ENCODE peak calls at places on chromosomes 11 and 22, in eight cellular contexts. One of them, this sample, is unnamed.

GRCh38 chr22:31139866-31140716 is at the start of gene PLA2G3:
- DNase-seq in RWPE1: no peak
- DNase-seq in A549: no peak
- DNase-seq in heart right ventricle: no peak
- DNase-seq in right lobe of liver: no peak
- DNase-seq in fibroblast of lung: peak
- DNase-seq in AG04450: no peak
- DNase-seq in lower lobe of right lung: peak
- DNase-seq in this sample: no peak

GRCh38 chr11:5280582-5281102 is 10.9 kb upstream of the HBE1 start:
- DNase-seq in heart right ventricle: peak
- DNase-seq in RWPE1: peak
- DNase-seq in AG04450: peak
- DNase-seq in right lobe of liver: no peak
- DNase-seq in A549: peak
- DNase-seq in lower lobe of right lung: no peak
- DNase-seq in fibroblast of lung: peak
- DNase-seq in this sample: no peak

GRCh38 chr11:61042961-61043540 is 59.2 kb upstream of the CD5 start:
- DNase-seq in right lobe of liver: no peak
- DNase-seq in heart right ventricle: no peak
- DNase-seq in RWPE1: no peak
- DNase-seq in lower lobe of right lung: no peak
- DNase-seq in A549: no peak
- DNase-seq in AG04450: no peak
- DNase-seq in fibroblast of lung: no peak
- DNase-seq in this sample: no peak

GRCh38 chr11:121669422-121669821 is 216.7 kb upstream of the SORL1-AS1 start:
- DNase-seq in RWPE1: no peak
- DNase-seq in right lobe of liver: no peak
- DNase-seq in heart right ventricle: no peak
- DNase-seq in fibroblast of lung: no peak
- DNase-seq in AG04450: no peak
- DNase-seq in lower lobe of right lung: no peak
- DNase-seq in A549: no peak
- DNase-seq in this sample: no peak

GRCh38 chr11:5476184-5476819 is 12.2 kb upstream of the OR52D1 start:
- DNase-seq in lower lobe of right lung: no peak
- DNase-seq in heart right ventricle: peak
- DNase-seq in A549: peak
- DNase-seq in RWPE1: peak
- DNase-seq in AG04450: peak
- DNase-seq in right lobe of liver: no peak
- DNase-seq in fibroblast of lung: peak
- DNase-seq in this sample: no peak

GRCh38 chr22:24938741-24939341 is 7.7 kb downstream of the LHFPL7 start:
- DNase-seq in lower lobe of right lung: no peak
- DNase-seq in AG04450: no peak
- DNase-seq in RWPE1: peak
- DNase-seq in right lobe of liver: no peak
- DNase-seq in fibroblast of lung: peak
- DNase-seq in heart right ventricle: peak
- DNase-seq in A549: peak
- DNase-seq in this sample: no peak

GRCh38 chr22:36734171-36735058 is 30.9 kb upstream of the CACNG2 start:
- DNase-seq in heart right ventricle: no peak
- DNase-seq in AG04450: no peak
- DNase-seq in A549: no peak
- DNase-seq in lower lobe of right lung: no peak
- DNase-seq in right lobe of liver: no peak
- DNase-seq in RWPE1: no peak
- DNase-seq in fibroblast of lung: peak
- DNase-seq in this sample: no peak

GRCh38 chr22:46213052-46213451 is 37.0 kb downstream of the CDPF1 start:
- DNase-seq in fibroblast of lung: no peak
- DNase-seq in lower lobe of right lung: no peak
- DNase-seq in A549: no peak
- DNase-seq in heart right ventricle: no peak
- DNase-seq in RWPE1: no peak
- DNase-seq in right lobe of liver: no peak
- DNase-seq in AG04450: no peak
- DNase-seq in this sample: no peak

GRCh38 chr11:1573847-1574255 is 1.8 kb upstream of the DUSP8 start:
- DNase-seq in heart right ventricle: no peak
- DNase-seq in AG04450: no peak
- DNase-seq in lower lobe of right lung: peak
- DNase-seq in fibroblast of lung: no peak
- DNase-seq in A549: peak
- DNase-seq in right lobe of liver: peak
- DNase-seq in RWPE1: no peak
- DNase-seq in this sample: no peak

GRCh38 chr11:28383471-28383870 is 275.3 kb downstream of the METTL15 start:
- DNase-seq in RWPE1: no peak
- DNase-seq in lower lobe of right lung: no peak
- DNase-seq in AG04450: no peak
- DNase-seq in fibroblast of lung: peak
- DNase-seq in heart right ventricle: no peak
- DNase-seq in right lobe of liver: no peak
- DNase-seq in A549: no peak
- DNase-seq in this sample: no peak

GRCh38 chr11:120634706-120635105 is 123.2 kb downstream of the GRIK4 start:
- DNase-seq in lower lobe of right lung: no peak
- DNase-seq in AG04450: no peak
- DNase-seq in right lobe of liver: no peak
- DNase-seq in fibroblast of lung: no peak
- DNase-seq in heart right ventricle: no peak
- DNase-seq in A549: no peak
- DNase-seq in RWPE1: no peak
- DNase-seq in this sample: no peak

GRCh38 chr11:64036081-64037026 is 623 bp downstream of the FLRT1 start:
- DNase-seq in lower lobe of right lung: no peak
- DNase-seq in heart right ventricle: peak
- DNase-seq in RWPE1: no peak
- DNase-seq in AG04450: no peak
- DNase-seq in A549: no peak
- DNase-seq in right lobe of liver: no peak
- DNase-seq in fibroblast of lung: peak
- DNase-seq in this sample: peak

DNA sequence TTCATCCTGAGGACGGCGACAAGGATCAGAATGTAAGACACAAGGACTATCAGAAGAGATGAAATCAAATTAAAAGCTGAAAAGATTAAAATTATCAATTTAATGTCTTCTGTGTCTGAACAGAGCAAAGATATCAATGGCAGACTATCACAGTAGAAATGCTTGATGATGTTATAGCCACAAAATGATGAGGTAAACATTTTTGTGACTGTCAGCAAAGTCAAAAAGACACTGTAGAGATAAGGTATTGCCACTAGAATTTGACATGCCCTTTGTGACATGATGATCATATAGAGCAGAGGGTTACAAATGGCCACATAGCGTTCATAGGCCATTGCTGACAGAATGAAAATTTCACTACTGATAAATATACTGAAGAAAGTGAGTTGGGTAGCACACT is 12.2 kb downstream of the OR5J2 start:
- DNase-seq in right lobe of liver: no peak
- DNase-seq in AG04450: no peak
- DNase-seq in lower lobe of right lung: no peak
- DNase-seq in heart right ventricle: no peak
- DNase-seq in fibroblast of lung: no peak
- DNase-seq in RWPE1: no peak
- DNase-seq in A549: no peak
- DNase-seq in this sample: no peak
- H3K27ac ChIP-seq in right lobe of liver: no peak
- H3K27ac ChIP-seq in AG04450: no peak
- H3K27ac ChIP-seq in lower lobe of right lung: no peak
- H3K27ac ChIP-seq in heart right ventricle: no peak
- H3K27ac ChIP-seq in fibroblast of lung: no peak
- H3K27ac ChIP-seq in RWPE1: no peak
- H3K27ac ChIP-seq in A549: no peak
- H3K27ac ChIP-seq in this sample: no peak

GRCh38 chr11:67016550-67016949 is 6.4 kb upstream of the SYT12 start:
- DNase-seq in heart right ventricle: no peak
- DNase-seq in AG04450: no peak
- DNase-seq in lower lobe of right lung: no peak
- DNase-seq in RWPE1: no peak
- DNase-seq in fibroblast of lung: no peak
- DNase-seq in right lobe of liver: no peak
- DNase-seq in A549: no peak
- DNase-seq in this sample: no peak
- H3K27ac ChIP-seq in heart right ventricle: no peak
- H3K27ac ChIP-seq in AG04450: no peak
- H3K27ac ChIP-seq in lower lobe of right lung: no peak
- H3K27ac ChIP-seq in RWPE1: no peak
- H3K27ac ChIP-seq in fibroblast of lung: no peak
- H3K27ac ChIP-seq in right lobe of liver: no peak
- H3K27ac ChIP-seq in A549: no peak
- H3K27ac ChIP-seq in this sample: no peak

DNA sequence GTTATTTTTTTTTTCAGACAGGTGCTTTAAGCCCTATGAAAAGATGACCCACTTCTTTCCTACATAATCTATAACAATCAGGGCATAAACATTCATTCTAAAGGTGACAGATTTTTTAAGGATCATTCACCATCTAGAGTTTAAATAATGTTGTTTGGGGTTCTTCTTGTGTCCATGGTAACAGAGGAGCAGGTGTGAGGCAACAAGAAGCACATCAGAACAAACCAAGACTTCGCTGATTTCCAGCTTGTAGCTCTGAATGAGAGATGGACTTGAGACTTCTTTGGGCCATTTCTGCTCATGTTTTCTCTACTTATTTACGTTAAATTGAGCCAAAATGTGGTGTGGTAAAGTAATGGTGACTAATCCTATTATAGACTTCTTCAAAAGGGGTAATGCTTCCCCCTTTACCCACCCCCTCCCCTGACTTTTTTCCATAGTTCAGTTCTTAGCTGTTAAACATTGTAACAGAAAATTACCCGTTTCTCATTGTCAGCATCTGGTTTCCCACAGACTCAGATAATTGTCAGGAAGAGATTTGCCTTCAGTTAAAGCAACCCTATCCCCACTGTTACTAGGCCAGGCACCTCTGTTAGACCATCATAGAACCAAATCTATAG is 65.2 kb downstream of the CSTPP1 start:
- DNase-seq in RWPE1: no peak
- DNase-seq in heart right ventricle: no peak
- DNase-seq in fibroblast of lung: peak
- DNase-seq in lower lobe of right lung: no peak
- DNase-seq in right lobe of liver: no peak
- DNase-seq in AG04450: no peak
- DNase-seq in A549: no peak
- DNase-seq in this sample: no peak
- H3K27ac ChIP-seq in RWPE1: no peak
- H3K27ac ChIP-seq in heart right ventricle: no peak
- H3K27ac ChIP-seq in fibroblast of lung: no peak
- H3K27ac ChIP-seq in lower lobe of right lung: no peak
- H3K27ac ChIP-seq in right lobe of liver: no peak
- H3K27ac ChIP-seq in AG04450: no peak
- H3K27ac ChIP-seq in A549: no peak
- H3K27ac ChIP-seq in this sample: no peak

GRCh38 chr11:114179234-114179941 is 116.8 kb upstream of the NNMT start:
- DNase-seq in right lobe of liver: peak
- DNase-seq in heart right ventricle: peak
- DNase-seq in RWPE1: no peak
- DNase-seq in A549: peak
- DNase-seq in AG04450: no peak
- DNase-seq in lower lobe of right lung: peak
- DNase-seq in fibroblast of lung: no peak
- DNase-seq in this sample: peak

GRCh38 chr11:114181752-114182151 is 114.4 kb upstream of the NNMT start:
- DNase-seq in lower lobe of right lung: no peak
- DNase-seq in AG04450: no peak
- DNase-seq in right lobe of liver: no peak
- DNase-seq in heart right ventricle: no peak
- DNase-seq in fibroblast of lung: no peak
- DNase-seq in RWPE1: no peak
- DNase-seq in A549: no peak
- DNase-seq in this sample: no peak

GRCh38 chr11:114178656-114179055 is 117.5 kb upstream of the NNMT start:
- DNase-seq in right lobe of liver: no peak
- DNase-seq in heart right ventricle: no peak
- DNase-seq in RWPE1: no peak
- DNase-seq in fibroblast of lung: no peak
- DNase-seq in lower lobe of right lung: no peak
- DNase-seq in AG04450: no peak
- DNase-seq in A549: no peak
- DNase-seq in this sample: no peak

GRCh38 chr11:114181195-114181594 is 115.0 kb upstream of the NNMT start:
- DNase-seq in right lobe of liver: no peak
- DNase-seq in AG04450: no peak
- DNase-seq in RWPE1: no peak
- DNase-seq in A549: no peak
- DNase-seq in fibroblast of lung: no peak
- DNase-seq in heart right ventricle: no peak
- DNase-seq in lower lobe of right lung: no peak
- DNase-seq in this sample: no peak

DNA sequence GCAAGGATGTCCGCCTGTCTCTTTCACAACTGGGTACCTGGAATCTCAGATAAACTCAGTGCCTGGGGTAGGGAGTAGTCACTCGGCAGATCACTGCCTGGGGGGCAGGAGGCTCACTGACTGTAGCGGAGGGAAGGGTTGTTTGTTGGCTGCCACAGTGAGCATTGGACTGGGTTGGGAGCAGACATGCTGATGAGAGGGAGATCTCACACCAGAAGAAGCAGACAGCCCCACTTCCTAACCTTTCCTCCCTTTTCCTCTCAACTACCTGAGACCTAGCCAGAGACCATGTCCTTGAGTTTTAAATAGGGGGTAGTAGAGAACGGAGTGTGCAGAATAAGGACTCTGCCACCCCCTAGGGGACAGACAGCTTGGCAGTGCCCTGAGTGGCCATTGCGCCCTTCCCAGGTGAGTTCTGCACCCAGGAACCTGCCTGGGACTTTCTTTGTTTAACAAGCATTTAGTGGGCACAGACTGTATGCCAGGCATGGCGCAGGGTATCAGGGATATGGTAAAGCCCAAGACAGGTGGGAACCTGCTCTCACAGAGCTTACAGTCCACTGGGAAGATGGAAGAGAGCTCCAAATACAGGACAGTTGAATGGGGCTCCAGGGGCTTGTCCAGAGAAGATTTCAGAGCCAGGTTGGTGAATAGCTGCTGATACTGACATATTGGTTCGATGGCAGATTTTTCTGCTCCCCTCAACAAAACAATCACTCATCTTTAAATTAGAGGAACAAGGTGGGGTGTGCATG is 115.7 kb upstream of the NNMT start:
- DNase-seq in AG04450: no peak
- DNase-seq in RWPE1: no peak
- DNase-seq in A549: peak
- DNase-seq in right lobe of liver: peak
- DNase-seq in fibroblast of lung: no peak
- DNase-seq in heart right ventricle: peak
- DNase-seq in lower lobe of right lung: peak
- DNase-seq in this sample: no peak
- H3K27ac ChIP-seq in AG04450: no peak
- H3K27ac ChIP-seq in RWPE1: peak
- H3K27ac ChIP-seq in A549: peak
- H3K27ac ChIP-seq in right lobe of liver: peak
- H3K27ac ChIP-seq in fibroblast of lung: no peak
- H3K27ac ChIP-seq in heart right ventricle: peak
- H3K27ac ChIP-seq in lower lobe of right lung: peak
- H3K27ac ChIP-seq in this sample: peak